ENCODE peak calls at places on chromosomes 5 and 9, in seven cellular contexts. One of them, this sample, is unnamed.

GRCh38 chr5:55276771-55277170 is 30.7 kb downstream of the DHX29 start:
- DNase-seq in lower lobe of right lung: no peak
- DNase-seq in gastrocnemius medialis: no peak
- DNase-seq in breast epithelium: no peak
- DNase-seq in CD8-positive, alpha-beta T cell: no peak
- DNase-seq in osteoblast: peak; percentile 50
- DNase-seq in heart right ventricle: no peak
- DNase-seq in this sample: no peak

GRCh38 chr5:68074048-68074632 is 141.4 kb upstream of the PIK3R1 start:
- DNase-seq in osteoblast: no peak
- DNase-seq in heart right ventricle: no peak
- DNase-seq in lower lobe of right lung: no peak
- DNase-seq in gastrocnemius medialis: no peak
- DNase-seq in breast epithelium: peak; percentile 39
- DNase-seq in CD8-positive, alpha-beta T cell: no peak
- DNase-seq in this sample: no peak

GRCh38 chr9:69086312-69086711 is 50.8 kb downstream of the FXN start:
- DNase-seq in breast epithelium: no peak
- DNase-seq in lower lobe of right lung: no peak
- DNase-seq in gastrocnemius medialis: no peak
- DNase-seq in CD8-positive, alpha-beta T cell: no peak
- DNase-seq in heart right ventricle: no peak
- DNase-seq in osteoblast: no peak
- DNase-seq in this sample: no peak

GRCh38 chr9:757246-757881 is 84.1 kb upstream of the DMRT1 start:
- DNase-seq in osteoblast: peak; percentile 77
- DNase-seq in CD8-positive, alpha-beta T cell: no peak
- DNase-seq in breast epithelium: no peak
- DNase-seq in heart right ventricle: peak; percentile 34
- DNase-seq in gastrocnemius medialis: no peak
- DNase-seq in lower lobe of right lung: no peak
- DNase-seq in this sample: no peak

GRCh38 chr5:90305022-90305720 is 104.4 kb downstream of the CETN3 start:
- DNase-seq in heart right ventricle: no peak
- DNase-seq in CD8-positive, alpha-beta T cell: no peak
- DNase-seq in breast epithelium: no peak
- DNase-seq in gastrocnemius medialis: no peak
- DNase-seq in lower lobe of right lung: no peak
- DNase-seq in osteoblast: no peak
- DNase-seq in this sample: no peak

GRCh38 chr5:32725994-32726659 is 15.0 kb downstream of the NPR3 start:
- DNase-seq in gastrocnemius medialis: no peak
- DNase-seq in CD8-positive, alpha-beta T cell: no peak
- DNase-seq in breast epithelium: no peak
- DNase-seq in osteoblast: no peak
- DNase-seq in lower lobe of right lung: no peak
- DNase-seq in heart right ventricle: no peak
- DNase-seq in this sample: no peak

GRCh38 chr9:93058357-93059096 is at the start of gene SUSD3:
- DNase-seq in heart right ventricle: peak; percentile 47
- DNase-seq in osteoblast: peak; percentile 90
- DNase-seq in breast epithelium: peak; percentile 47
- DNase-seq in gastrocnemius medialis: no peak
- DNase-seq in lower lobe of right lung: peak; percentile 81
- DNase-seq in CD8-positive, alpha-beta T cell: peak; percentile 72
- DNase-seq in this sample: peak; percentile 92

GRCh38 chr9:120392245-120392644 is 187.7 kb downstream of the CDK5RAP2 start:
- DNase-seq in lower lobe of right lung: no peak
- DNase-seq in gastrocnemius medialis: no peak
- DNase-seq in heart right ventricle: no peak
- DNase-seq in breast epithelium: no peak
- DNase-seq in CD8-positive, alpha-beta T cell: no peak
- DNase-seq in osteoblast: no peak
- DNase-seq in this sample: no peak

GRCh38 chr9:100587375-100587774 is 9.5 kb downstream of the CAVIN4 start:
- DNase-seq in gastrocnemius medialis: no peak
- DNase-seq in CD8-positive, alpha-beta T cell: no peak
- DNase-seq in osteoblast: no peak
- DNase-seq in lower lobe of right lung: no peak
- DNase-seq in heart right ventricle: no peak
- DNase-seq in breast epithelium: no peak
- DNase-seq in this sample: no peak

GRCh38 chr9:37029304-37029775 is 4.7 kb downstream of the PAX5 start:
- DNase-seq in lower lobe of right lung: no peak
- DNase-seq in gastrocnemius medialis: no peak
- DNase-seq in osteoblast: peak; percentile 44
- DNase-seq in CD8-positive, alpha-beta T cell: no peak
- DNase-seq in heart right ventricle: no peak
- DNase-seq in breast epithelium: no peak
- DNase-seq in this sample: no peak

GRCh38 chr5:127838661-127839060 is 135.5 kb downstream of the CCDC192 start:
- DNase-seq in breast epithelium: no peak
- DNase-seq in gastrocnemius medialis: no peak
- DNase-seq in osteoblast: peak; percentile 27
- DNase-seq in lower lobe of right lung: no peak
- DNase-seq in heart right ventricle: no peak
- DNase-seq in CD8-positive, alpha-beta T cell: no peak
- DNase-seq in this sample: no peak

GRCh38 chr5:9829621-9830020 is 199.5 kb upstream of the TAS2R1 start:
- DNase-seq in gastrocnemius medialis: no peak
- DNase-seq in breast epithelium: no peak
- DNase-seq in osteoblast: no peak
- DNase-seq in heart right ventricle: no peak
- DNase-seq in CD8-positive, alpha-beta T cell: no peak
- DNase-seq in lower lobe of right lung: no peak
- DNase-seq in this sample: no peak

GRCh38 chr5:156529902-156530301 is 202.9 kb downstream of the SGCD start:
- DNase-seq in osteoblast: no peak
- DNase-seq in CD8-positive, alpha-beta T cell: no peak
- DNase-seq in breast epithelium: no peak
- DNase-seq in lower lobe of right lung: no peak
- DNase-seq in heart right ventricle: no peak
- DNase-seq in gastrocnemius medialis: no peak
- DNase-seq in this sample: no peak

GRCh38 chr9:93071464-93071863 is 13.0 kb downstream of the SUSD3 start:
- DNase-seq in breast epithelium: no peak
- DNase-seq in CD8-positive, alpha-beta T cell: no peak
- DNase-seq in heart right ventricle: no peak
- DNase-seq in lower lobe of right lung: no peak
- DNase-seq in gastrocnemius medialis: no peak
- DNase-seq in osteoblast: peak; percentile 77
- DNase-seq in this sample: no peak

GRCh38 chr5:123113136-123113535 is 24.1 kb downstream of the PRDM6 start:
- DNase-seq in breast epithelium: no peak
- DNase-seq in gastrocnemius medialis: no peak
- DNase-seq in osteoblast: no peak
- DNase-seq in lower lobe of right lung: no peak
- DNase-seq in heart right ventricle: no peak
- DNase-seq in CD8-positive, alpha-beta T cell: no peak
- DNase-seq in this sample: no peak

GRCh38 chr5:173454381-173454763 is 126.2 kb upstream of the STC2 start:
- DNase-seq in heart right ventricle: no peak
- DNase-seq in breast epithelium: no peak
- DNase-seq in lower lobe of right lung: no peak
- DNase-seq in gastrocnemius medialis: no peak
- DNase-seq in CD8-positive, alpha-beta T cell: no peak
- DNase-seq in osteoblast: no peak
- DNase-seq in this sample: no peak

GRCh38 chr5:135393691-135394090 is 5.3 kb downstream of the MACROH2A1 start:
- DNase-seq in lower lobe of right lung: no peak
- DNase-seq in gastrocnemius medialis: no peak
- DNase-seq in heart right ventricle: no peak
- DNase-seq in CD8-positive, alpha-beta T cell: no peak
- DNase-seq in osteoblast: peak; percentile 93
- DNase-seq in breast epithelium: no peak
- DNase-seq in this sample: no peak

GRCh38 chr5:135394095-135394494 is 4.9 kb downstream of the MACROH2A1 start:
- DNase-seq in CD8-positive, alpha-beta T cell: no peak
- DNase-seq in lower lobe of right lung: no peak
- DNase-seq in heart right ventricle: no peak
- DNase-seq in osteoblast: no peak
- DNase-seq in gastrocnemius medialis: no peak
- DNase-seq in breast epithelium: no peak
- DNase-seq in this sample: no peak

GRCh38 chr5:135393229-135393628 is 5.8 kb downstream of the MACROH2A1 start:
- DNase-seq in CD8-positive, alpha-beta T cell: no peak
- DNase-seq in breast epithelium: no peak
- DNase-seq in heart right ventricle: no peak
- DNase-seq in gastrocnemius medialis: no peak
- DNase-seq in lower lobe of right lung: no peak
- DNase-seq in osteoblast: no peak
- DNase-seq in this sample: no peak

GRCh38 chr5:135396459-135397055 is 2.5 kb downstream of the MACROH2A1 start:
- DNase-seq in breast epithelium: no peak
- DNase-seq in osteoblast: no peak
- DNase-seq in lower lobe of right lung: no peak
- DNase-seq in gastrocnemius medialis: no peak
- DNase-seq in heart right ventricle: no peak
- DNase-seq in CD8-positive, alpha-beta T cell: no peak
- DNase-seq in this sample: no peak

DNA sequence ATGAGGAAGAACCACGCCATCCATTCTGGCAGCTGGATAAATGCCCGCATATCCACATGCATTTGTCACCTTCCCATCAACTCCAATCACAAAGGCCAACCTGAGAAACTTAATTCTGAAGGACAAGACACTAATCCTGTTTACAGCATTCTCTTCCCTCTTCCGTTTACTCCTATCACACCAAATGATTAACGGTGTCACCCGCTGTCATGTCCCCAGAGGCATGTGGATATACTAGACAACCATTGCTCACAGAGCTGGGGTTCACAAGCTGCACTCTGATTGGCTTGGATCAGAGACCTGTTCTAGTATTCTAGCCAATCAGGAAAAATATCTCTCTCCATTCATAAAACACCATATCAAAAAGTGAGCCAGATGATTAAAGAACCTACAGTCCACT is 3.6 kb downstream of the MACROH2A1 start:
- DNase-seq in CD8-positive, alpha-beta T cell: no peak
- DNase-seq in osteoblast: no peak
- DNase-seq in breast epithelium: no peak
- DNase-seq in lower lobe of right lung: no peak
- DNase-seq in heart right ventricle: no peak
- DNase-seq in gastrocnemius medialis: no peak
- DNase-seq in this sample: no peak
- H3K4me1 ChIP-seq in CD8-positive, alpha-beta T cell: peaks cover 37% of the 10 kb centered on the region
- H3K4me1 ChIP-seq in osteoblast: peaks cover 65% of the 10 kb centered on the region
- H3K4me1 ChIP-seq in breast epithelium: no peaks in the 10 kb centered on the region
- H3K4me1 ChIP-seq in lower lobe of right lung: peaks cover 77% of the 10 kb centered on the region
- H3K4me1 ChIP-seq in heart right ventricle: peaks cover 36% of the 10 kb centered on the region
- H3K4me1 ChIP-seq in gastrocnemius medialis: peaks cover 80% of the 10 kb centered on the region
- H3K4me1 ChIP-seq in this sample: peaks cover 88% of the 10 kb centered on the region

GRCh38 chr5:143218563-143219170 is 184.8 kb downstream of the NR3C1 start:
- DNase-seq in gastrocnemius medialis: no peak
- DNase-seq in CD8-positive, alpha-beta T cell: no peak
- DNase-seq in heart right ventricle: no peak
- DNase-seq in lower lobe of right lung: no peak
- DNase-seq in osteoblast: no peak
- DNase-seq in breast epithelium: no peak
- DNase-seq in this sample: no peak
- H3K27ac ChIP-seq in gastrocnemius medialis: no peak overlapping the region
- H3K27ac ChIP-seq in CD8-positive, alpha-beta T cell: no peak overlapping the region
- H3K27ac ChIP-seq in heart right ventricle: no peak overlapping the region
- H3K27ac ChIP-seq in lower lobe of right lung: no peak overlapping the region
- H3K27ac ChIP-seq in osteoblast: no peak overlapping the region
- H3K27ac ChIP-seq in breast epithelium: no peak overlapping the region
- H3K27ac ChIP-seq in this sample: no peak overlapping the region

GRCh38 chr5:149315753-149316152 is 29.5 kb upstream of the GRPEL2 start:
- DNase-seq in gastrocnemius medialis: no peak
- DNase-seq in heart right ventricle: no peak
- DNase-seq in breast epithelium: no peak
- DNase-seq in lower lobe of right lung: no peak
- DNase-seq in osteoblast: no peak
- DNase-seq in CD8-positive, alpha-beta T cell: no peak
- DNase-seq in this sample: no peak
- H3K36me3 ChIP-seq in gastrocnemius medialis: no peaks in the 10 kb centered on the region
- H3K36me3 ChIP-seq in heart right ventricle: peaks cover 33% of the 10 kb centered on the region
- H3K36me3 ChIP-seq in breast epithelium: no peaks in the 10 kb centered on the region
- H3K36me3 ChIP-seq in lower lobe of right lung: peaks cover 5% of the 10 kb centered on the region
- H3K36me3 ChIP-seq in osteoblast: no peaks in the 10 kb centered on the region
- H3K36me3 ChIP-seq in CD8-positive, alpha-beta T cell: no peaks in the 10 kb centered on the region
- H3K36me3 ChIP-seq in this sample: no peaks in the 10 kb centered on the region

GRCh38 chr9:136230773-136231172 is 14.8 kb downstream of the QSOX2 start:
- DNase-seq in gastrocnemius medialis: no peak
- DNase-seq in breast epithelium: no peak
- DNase-seq in lower lobe of right lung: no peak
- DNase-seq in CD8-positive, alpha-beta T cell: no peak
- DNase-seq in heart right ventricle: no peak
- DNase-seq in osteoblast: no peak
- DNase-seq in this sample: peak; percentile 45

GRCh38 chr9:136231478-136232297 is 13.9 kb downstream of the QSOX2 start:
- DNase-seq in osteoblast: peak; percentile 73
- DNase-seq in gastrocnemius medialis: no peak
- DNase-seq in heart right ventricle: no peak
- DNase-seq in lower lobe of right lung: no peak
- DNase-seq in CD8-positive, alpha-beta T cell: no peak
- DNase-seq in breast epithelium: no peak
- DNase-seq in this sample: peak; percentile 43

GRCh38 chr9:136228107-136228875 is 17.3 kb downstream of the QSOX2 start:
- DNase-seq in CD8-positive, alpha-beta T cell: no peak
- DNase-seq in gastrocnemius medialis: no peak
- DNase-seq in heart right ventricle: no peak
- DNase-seq in osteoblast: peak; percentile 98
- DNase-seq in breast epithelium: no peak
- DNase-seq in lower lobe of right lung: no peak
- DNase-seq in this sample: no peak

GRCh38 chr9:136230365-136230764 is 15.2 kb downstream of the QSOX2 start:
- DNase-seq in osteoblast: no peak
- DNase-seq in breast epithelium: no peak
- DNase-seq in CD8-positive, alpha-beta T cell: no peak
- DNase-seq in heart right ventricle: no peak
- DNase-seq in gastrocnemius medialis: no peak
- DNase-seq in lower lobe of right lung: no peak
- DNase-seq in this sample: no peak

DNA sequence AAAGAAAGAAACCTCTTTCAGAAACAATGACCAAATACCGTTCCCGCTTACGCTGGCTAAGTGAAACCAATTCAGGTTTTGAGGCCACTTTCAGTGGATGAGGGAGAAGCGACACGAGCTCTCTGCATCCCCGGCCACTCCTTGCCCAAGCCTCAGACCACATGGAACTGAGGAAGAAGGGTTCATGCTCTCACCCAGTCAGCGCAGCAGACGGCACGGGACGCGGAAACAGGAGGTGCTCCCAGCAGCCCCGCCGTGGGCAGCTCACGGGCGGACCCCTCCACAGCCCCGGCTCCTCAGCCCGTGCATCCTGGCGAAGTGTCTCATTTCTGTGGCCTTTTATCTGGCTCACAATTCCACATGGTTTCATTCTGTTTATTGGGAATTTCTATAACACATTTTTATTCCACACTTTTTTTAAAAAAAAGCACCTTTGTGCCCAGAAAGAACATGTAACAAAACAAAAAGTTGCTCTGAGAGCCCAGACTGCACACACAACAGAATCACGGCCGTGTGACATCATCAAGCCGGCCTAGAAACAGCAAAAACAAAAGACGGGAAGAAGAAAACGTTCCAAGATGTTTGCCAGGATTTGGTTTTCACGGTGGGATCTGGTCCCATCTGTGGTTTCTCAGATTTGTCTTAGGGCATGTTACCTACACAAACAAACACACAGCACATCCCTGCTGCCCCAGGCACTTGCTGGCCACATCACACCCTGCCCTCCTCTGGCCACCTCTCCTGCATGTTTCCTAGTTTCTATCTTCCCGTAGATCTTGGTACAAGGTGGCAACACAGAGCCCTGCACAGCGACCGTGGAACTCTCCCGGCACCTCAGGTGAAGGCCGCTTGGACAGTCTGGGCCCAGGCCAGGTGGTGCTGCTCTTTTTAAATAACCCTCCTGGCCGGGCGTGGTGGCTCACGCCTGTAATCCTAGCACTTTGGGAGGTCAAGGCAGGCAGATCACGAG is 16.2 kb downstream of the QSOX2 start:
- DNase-seq in lower lobe of right lung: no peak
- DNase-seq in osteoblast: peak; percentile 90
- DNase-seq in gastrocnemius medialis: no peak
- DNase-seq in breast epithelium: peak; percentile 27
- DNase-seq in CD8-positive, alpha-beta T cell: no peak
- DNase-seq in heart right ventricle: no peak
- DNase-seq in this sample: peak; percentile 70
- H3K4me1 ChIP-seq in lower lobe of right lung: no peaks in the 10 kb centered on the region
- H3K4me1 ChIP-seq in osteoblast: peaks cover 14% of the 10 kb centered on the region
- H3K4me1 ChIP-seq in gastrocnemius medialis: no peaks in the 10 kb centered on the region
- H3K4me1 ChIP-seq in breast epithelium: no peaks in the 10 kb centered on the region
- H3K4me1 ChIP-seq in CD8-positive, alpha-beta T cell: no peaks in the 10 kb centered on the region
- H3K4me1 ChIP-seq in heart right ventricle: no peaks in the 10 kb centered on the region
- H3K4me1 ChIP-seq in this sample: peaks cover 19% of the 10 kb centered on the region

This sample was measured in left lung.